ENCODE peak calls at places on chromosomes 5 and 9, in seven cellular contexts. One of them, this sample, is unnamed.

GRCh38 chr5:137778772-137779564 is 24.8 kb upstream of the HNRNPA0 start:
- DNase-seq in cardiac fibroblast: peak
- DNase-seq in HEK293T: peak
- DNase-seq in hypothalamus: no peak
- DNase-seq in naive thymus-derived CD8-positive, alpha-beta T cell: peak
- DNase-seq in germinal center: peak
- DNase-seq in stimulated activated CD8-positive, alpha-beta memory T cell treated with anti-CD3 and anti-CD28 coated beads, Interleukin-7, amount 100 ng/mL, for 1 hour: no peak
- DNase-seq in this sample: no peak

GRCh38 chr5:75363726-75364495 is 26.9 kb downstream of the HMGCR start:
- DNase-seq in naive thymus-derived CD8-positive, alpha-beta T cell: no peak
- DNase-seq in cardiac fibroblast: peak
- DNase-seq in stimulated activated CD8-positive, alpha-beta memory T cell treated with anti-CD3 and anti-CD28 coated beads, Interleukin-7, amount 100 ng/mL, for 1 hour: no peak
- DNase-seq in hypothalamus: no peak
- DNase-seq in germinal center: no peak
- DNase-seq in HEK293T: no peak
- DNase-seq in this sample: no peak

GRCh38 chr5:65017636-65018035 is 248.9 kb downstream of the CWC27 start:
- DNase-seq in stimulated activated CD8-positive, alpha-beta memory T cell treated with anti-CD3 and anti-CD28 coated beads, Interleukin-7, amount 100 ng/mL, for 1 hour: no peak
- DNase-seq in HEK293T: no peak
- DNase-seq in cardiac fibroblast: no peak
- DNase-seq in naive thymus-derived CD8-positive, alpha-beta T cell: no peak
- DNase-seq in germinal center: no peak
- DNase-seq in hypothalamus: no peak
- DNase-seq in this sample: no peak

GRCh38 chr5:36703245-36703860 is 96.9 kb downstream of the SLC1A3 start:
- DNase-seq in germinal center: no peak
- DNase-seq in naive thymus-derived CD8-positive, alpha-beta T cell: no peak
- DNase-seq in cardiac fibroblast: peak
- DNase-seq in hypothalamus: no peak
- DNase-seq in stimulated activated CD8-positive, alpha-beta memory T cell treated with anti-CD3 and anti-CD28 coated beads, Interleukin-7, amount 100 ng/mL, for 1 hour: no peak
- DNase-seq in HEK293T: no peak
- DNase-seq in this sample: no peak

GRCh38 chr5:143674469-143674786 is 137.5 kb upstream of the HMHB1 start:
- DNase-seq in stimulated activated CD8-positive, alpha-beta memory T cell treated with anti-CD3 and anti-CD28 coated beads, Interleukin-7, amount 100 ng/mL, for 1 hour: no peak
- DNase-seq in cardiac fibroblast: no peak
- DNase-seq in hypothalamus: no peak
- DNase-seq in naive thymus-derived CD8-positive, alpha-beta T cell: no peak
- DNase-seq in HEK293T: no peak
- DNase-seq in germinal center: no peak
- DNase-seq in this sample: no peak

GRCh38 chr9:128504485-128505413 is at the start of gene GLE1:
- DNase-seq in hypothalamus: peak
- DNase-seq in stimulated activated CD8-positive, alpha-beta memory T cell treated with anti-CD3 and anti-CD28 coated beads, Interleukin-7, amount 100 ng/mL, for 1 hour: peak
- DNase-seq in naive thymus-derived CD8-positive, alpha-beta T cell: peak
- DNase-seq in cardiac fibroblast: peak
- DNase-seq in germinal center: peak
- DNase-seq in HEK293T: peak
- DNase-seq in this sample: peak

GRCh38 chr5:165448773-165449172 is 1943.4 kb downstream of the MAT2B start:
- DNase-seq in cardiac fibroblast: no peak
- DNase-seq in HEK293T: no peak
- DNase-seq in naive thymus-derived CD8-positive, alpha-beta T cell: no peak
- DNase-seq in germinal center: no peak
- DNase-seq in stimulated activated CD8-positive, alpha-beta memory T cell treated with anti-CD3 and anti-CD28 coated beads, Interleukin-7, amount 100 ng/mL, for 1 hour: no peak
- DNase-seq in hypothalamus: no peak
- DNase-seq in this sample: no peak

GRCh38 chr5:100731768-100732167 is 171.3 kb downstream of the ST8SIA4 start:
- DNase-seq in hypothalamus: no peak
- DNase-seq in cardiac fibroblast: no peak
- DNase-seq in naive thymus-derived CD8-positive, alpha-beta T cell: peak
- DNase-seq in germinal center: peak
- DNase-seq in stimulated activated CD8-positive, alpha-beta memory T cell treated with anti-CD3 and anti-CD28 coated beads, Interleukin-7, amount 100 ng/mL, for 1 hour: no peak
- DNase-seq in HEK293T: no peak
- DNase-seq in this sample: no peak

GRCh38 chr5:13662646-13663045 is 281.8 kb downstream of the DNAH5 start:
- DNase-seq in germinal center: no peak
- DNase-seq in hypothalamus: no peak
- DNase-seq in cardiac fibroblast: no peak
- DNase-seq in stimulated activated CD8-positive, alpha-beta memory T cell treated with anti-CD3 and anti-CD28 coated beads, Interleukin-7, amount 100 ng/mL, for 1 hour: no peak
- DNase-seq in naive thymus-derived CD8-positive, alpha-beta T cell: no peak
- DNase-seq in HEK293T: no peak
- DNase-seq in this sample: no peak

GRCh38 chr5:179679014-179679674 is 1.7 kb downstream of the CBY3 start:
- DNase-seq in HEK293T: peak
- DNase-seq in hypothalamus: no peak
- DNase-seq in germinal center: peak
- DNase-seq in stimulated activated CD8-positive, alpha-beta memory T cell treated with anti-CD3 and anti-CD28 coated beads, Interleukin-7, amount 100 ng/mL, for 1 hour: no peak
- DNase-seq in naive thymus-derived CD8-positive, alpha-beta T cell: peak
- DNase-seq in cardiac fibroblast: peak
- DNase-seq in this sample: peak

GRCh38 chr9:35027871-35028270 is 38.3 kb downstream of the DNAJB5 start:
- DNase-seq in germinal center: no peak
- DNase-seq in naive thymus-derived CD8-positive, alpha-beta T cell: no peak
- DNase-seq in stimulated activated CD8-positive, alpha-beta memory T cell treated with anti-CD3 and anti-CD28 coated beads, Interleukin-7, amount 100 ng/mL, for 1 hour: no peak
- DNase-seq in cardiac fibroblast: no peak
- DNase-seq in HEK293T: no peak
- DNase-seq in hypothalamus: no peak
- DNase-seq in this sample: no peak

This sample was measured in esophagus squamous epithelium.